ENCODE peak calls at places on chromosomes 2 and 18, in four cellular contexts. J, G, D and K are unnamed samples.
A peak's percentile ranks its signal among the peaks of the same experiment; 100 is the strongest.

GRCh38 chr2:67255933-67256615 is 141.1 kb upstream of the ETAA1 start:
- DNase-seq in J (peak; percentile 90), G (no peak), D (no peak), K (no peak)

GRCh38 chr2:205755923-205756322 is 73.6 kb downstream of the NRP2 start:
- DNase-seq in J (peak; percentile 56), G (no peak), D (no peak), K (no peak)

GRCh38 chr2:237440819-237441281 is 26.9 kb upstream of the COL6A3 start:
- DNase-seq in J (peak; percentile 68), G (no peak), D (no peak), K (peak; percentile 59)

GRCh38 chr2:230935132-230935435 is 10.0 kb upstream of the GPR55 start:
- DNase-seq in J (no peak), G (no peak), D (no peak), K (no peak)

GRCh38 chr2:49174755-49175154 is 20.4 kb upstream of the FSHR start:
- DNase-seq in J (no peak), G (no peak), D (no peak), K (no peak)

GRCh38 chr2:45008296-45009129 is 739 bp downstream of the SIX2 start:
- DNase-seq in J (peak; percentile 36), G (no peak), D (peak; percentile 29), K (no peak)

GRCh38 chr2:136985044-136985443 is 219.7 kb downstream of the THSD7B start:
- DNase-seq in J (no peak), G (no peak), D (no peak), K (no peak)

GRCh38 chr2:919672-920071 is 31.0 kb upstream of the SNTG2 start:
- DNase-seq in J (no peak), G (no peak), D (no peak), K (no peak)

GRCh38 chr2:88210132-88211004 is 40.2 kb downstream of the THNSL2 start:
- DNase-seq in J (no peak), G (no peak), D (no peak), K (no peak)

GRCh38 chr2:239195318-239195871 is 205.4 kb downstream of the HDAC4 start:
- DNase-seq in J (no peak), G (no peak), D (peak; percentile 73), K (no peak)

GRCh38 chr18:62852851-62853250 is 137.5 kb downstream of the PHLPP1 start:
- DNase-seq in J (peak; percentile 55), G (no peak), D (no peak), K (no peak)

GRCh38 chr18:54330768-54331548 is 26.7 kb downstream of the STARD6 start:
- DNase-seq in J (no peak), G (no peak), D (no peak), K (no peak)

GRCh38 chr2:42386684-42387083 is 25.7 kb upstream of the COX7A2L start:
- DNase-seq in J (peak; percentile 11), G (no peak), D (no peak), K (no peak)

GRCh38 chr2:215238485-215239098 is 73.3 kb upstream of the ATIC start:
- DNase-seq in J (no peak), G (no peak), D (no peak), K (no peak)

GRCh38 chr18:62607708-62608428 is 85.0 kb downstream of the ZCCHC2 start:
- DNase-seq in J (no peak), G (no peak), D (no peak), K (no peak)

GRCh38 chr2:157837851-157838441 is 38.2 kb downstream of the ACVR1 start:
- DNase-seq in J (peak; percentile 33), G (no peak), D (peak; percentile 17), K (no peak)

GRCh38 chr2:216761119-216761518 is 65.8 kb upstream of the IGFBP5 start:
- DNase-seq in J (no peak), G (no peak), D (no peak), K (no peak)

GRCh38 chr2:96342085-96342484 is 6.5 kb downstream of the NCAPH start:
- DNase-seq in J (peak; percentile 73), G (no peak), D (no peak), K (no peak)

GRCh38 chr2:45006942-45007287 is 2.3 kb downstream of the SIX2 start:
- DNase-seq in J (no peak), G (no peak), D (no peak), K (no peak)

GRCh38 chr2:62263076-62263475 is 67.2 kb downstream of the B3GNT2 start:
- DNase-seq in J (no peak), G (no peak), D (no peak), K (no peak)

GRCh38 chr2:148569221-148569620 is 75.3 kb upstream of the EPC2 start:
- DNase-seq in J (no peak), G (no peak), D (no peak), K (no peak)

GRCh38 chr2:86302320-86302719 is 35.1 kb downstream of the REEP1 start:
- DNase-seq in J (peak; percentile 9), G (no peak), D (no peak), K (no peak)

GRCh38 chr18:14122099-14122498 is 10.1 kb downstream of the ZNF519 start:
- DNase-seq in J (no peak), G (no peak), D (no peak), K (no peak)

GRCh38 chr2:127422631-127423475 is 4.6 kb downstream of the PROC start:
- DNase-seq in J (no peak), G (peak; percentile 31), D (no peak), K (no peak)

GRCh38 chr2:127193948-127194267 is 26.2 kb downstream of the CYP27C1 start:
- DNase-seq in J (peak; percentile 68), G (no peak), D (no peak), K (no peak)

GRCh38 chr2:230582851-230583283 is 129.8 kb upstream of the CAB39 start:
- DNase-seq in J (peak; percentile 90), G (no peak), D (no peak), K (no peak)

GRCh38 chr2:230575640-230576324 is 136.9 kb upstream of the CAB39 start:
- DNase-seq in J (no peak), G (no peak), D (no peak), K (peak; percentile 31)

GRCh38 chr2:218832081-218832480 is 478 bp upstream of the PRKAG3 start:
- DNase-seq in J (no peak), G (no peak), D (no peak), K (no peak)

GRCh38 chr2:212539145-212539880 is 711 bp upstream of the ERBB4 start:
- DNase-seq in J (peak; percentile 12), G (no peak), D (peak; percentile 47), K (no peak)

GRCh38 chr2:65638438-65638837 is 206.0 kb upstream of the SPRED2 start:
- DNase-seq in J (peak; percentile 18), G (no peak), D (no peak), K (no peak)

GRCh38 chr18:45110577-45111506 is 430.2 kb downstream of the SETBP1 start:
- DNase-seq in J (peak; percentile 46), G (no peak), D (no peak), K (no peak)

GRCh38 chr2:29215073-29215472 is 99.9 kb downstream of the CLIP4 start:
- DNase-seq in J (no peak), G (no peak), D (no peak), K (no peak)

GRCh38 chr2:133521146-133521745 is 47.0 kb downstream of the NCKAP5 start:
- DNase-seq in J (peak; percentile 52), G (no peak), D (no peak), K (no peak)

GRCh38 chr2:75798624-75799023 is 87.9 kb upstream of the GCFC2 start:
- DNase-seq in J (no peak), G (no peak), D (no peak), K (no peak)